ENCODE peak calls at places on chromosomes 5 and 9, in four cellular contexts. T is esophagus squamous epithelium, Y is uterus, C is heart left ventricle. D is an unnamed sample.

GRCh38 chr9:31671011-31671410 is 713.4 kb upstream of the ACO1 start:
- DNase-seq in T (no peak), Y (no peak), C (no peak), D (no peak)

GRCh38 chr5:52787600-52788504 is at the start of the genes ITGA1 and PELO:
- DNase-seq in T (no peak), Y (peak; percentile 85), C (peak; percentile 86), D (peak; percentile 58)

GRCh38 chr5:144232285-144232684 is 61.6 kb downstream of the KCTD16 start:
- DNase-seq in T (no peak), Y (no peak), C (no peak), D (no peak)

GRCh38 chr5:109690456-109691247 is 925 bp downstream of the MAN2A1 start:
- DNase-seq in T (no peak), Y (peak; percentile 82), C (peak; percentile 80), D (peak; percentile 73)

GRCh38 chr5:81854915-81855314 is 104.0 kb upstream of the SSBP2 start:
- DNase-seq in T (no peak), Y (no peak), C (no peak), D (no peak)

GRCh38 chr9:114899461-114899860 is 30.9 kb downstream of the TNFSF8 start:
- DNase-seq in T (no peak), Y (no peak), C (no peak), D (no peak)

GRCh38 chr5:37838933-37839341 is 904 bp downstream of the GDNF start:
- DNase-seq in T (no peak), Y (no peak), C (no peak), D (no peak)

GRCh38 chr5:54993318-54993717 is 7.9 kb upstream of the ESM1 start:
- DNase-seq in T (no peak), Y (no peak), C (no peak), D (no peak)

GRCh38 chr5:149060325-149060724 is 2.5 kb downstream of the SH3TC2 start:
- DNase-seq in T (no peak), Y (peak; percentile 25), C (no peak), D (no peak)

GRCh38 chr9:88007291-88007650 is 32.9 kb upstream of the CDK20 start:
- DNase-seq in T (no peak), Y (no peak), C (no peak), D (no peak)

GRCh38 chr9:124054671-124055212 is 43.2 kb downstream of the LHX2 start:
- DNase-seq in T (no peak), Y (no peak), C (no peak), D (no peak)

GRCh38 chr9:9901624-9902023 is 711.2 kb downstream of the PTPRD start:
- DNase-seq in T (no peak), Y (no peak), C (no peak), D (no peak)

GRCh38 chr5:170226661-170227060 is 6.1 kb upstream of the C5orf58 start:
- DNase-seq in T (no peak), Y (peak; percentile 36), C (no peak), D (no peak)

GRCh38 chr9:134899168-134899567 is 18.5 kb downstream of the FCN1 start:
- DNase-seq in T (no peak), Y (no peak), C (no peak), D (no peak)

GRCh38 chr9:127210851-127211730 is 53.5 kb upstream of the GARNL3 start:
- DNase-seq in T (no peak), Y (peak; percentile 12), C (no peak), D (no peak)

GRCh38 chr9:92501671-92502393 is 19.5 kb upstream of the ASPN start:
- DNase-seq in T (no peak), Y (peak; percentile 72), C (no peak), D (no peak)

GRCh38 chr9:89352874-89353649 is 34.8 kb downstream of the SECISBP2 start:
- DNase-seq in T (no peak), Y (no peak), C (no peak), D (no peak)

GRCh38 chr5:158599132-158599531 is 500.6 kb downstream of the EBF1 start:
- DNase-seq in T (no peak), Y (no peak), C (no peak), D (no peak)

GRCh38 chr5:107668933-107669542 is 1.7 kb downstream of the EFNA5 start:
- DNase-seq in T (no peak), Y (no peak), C (no peak), D (peak; percentile 6)

GRCh38 chr9:89442981-89443817 is 54.7 kb downstream of the SEMA4D start:
- DNase-seq in T (no peak), Y (no peak), C (no peak), D (peak; percentile 32)

GRCh38 chr9:91162311-91162710 is 199.4 kb downstream of the AUH start:
- DNase-seq in T (no peak), Y (no peak), C (no peak), D (no peak)

GRCh38 chr9:121744002-121744686 is 92.7 kb downstream of the DAB2IP start:
- DNase-seq in T (no peak), Y (peak; percentile 67), C (no peak), D (peak; percentile 81)

DNA sequence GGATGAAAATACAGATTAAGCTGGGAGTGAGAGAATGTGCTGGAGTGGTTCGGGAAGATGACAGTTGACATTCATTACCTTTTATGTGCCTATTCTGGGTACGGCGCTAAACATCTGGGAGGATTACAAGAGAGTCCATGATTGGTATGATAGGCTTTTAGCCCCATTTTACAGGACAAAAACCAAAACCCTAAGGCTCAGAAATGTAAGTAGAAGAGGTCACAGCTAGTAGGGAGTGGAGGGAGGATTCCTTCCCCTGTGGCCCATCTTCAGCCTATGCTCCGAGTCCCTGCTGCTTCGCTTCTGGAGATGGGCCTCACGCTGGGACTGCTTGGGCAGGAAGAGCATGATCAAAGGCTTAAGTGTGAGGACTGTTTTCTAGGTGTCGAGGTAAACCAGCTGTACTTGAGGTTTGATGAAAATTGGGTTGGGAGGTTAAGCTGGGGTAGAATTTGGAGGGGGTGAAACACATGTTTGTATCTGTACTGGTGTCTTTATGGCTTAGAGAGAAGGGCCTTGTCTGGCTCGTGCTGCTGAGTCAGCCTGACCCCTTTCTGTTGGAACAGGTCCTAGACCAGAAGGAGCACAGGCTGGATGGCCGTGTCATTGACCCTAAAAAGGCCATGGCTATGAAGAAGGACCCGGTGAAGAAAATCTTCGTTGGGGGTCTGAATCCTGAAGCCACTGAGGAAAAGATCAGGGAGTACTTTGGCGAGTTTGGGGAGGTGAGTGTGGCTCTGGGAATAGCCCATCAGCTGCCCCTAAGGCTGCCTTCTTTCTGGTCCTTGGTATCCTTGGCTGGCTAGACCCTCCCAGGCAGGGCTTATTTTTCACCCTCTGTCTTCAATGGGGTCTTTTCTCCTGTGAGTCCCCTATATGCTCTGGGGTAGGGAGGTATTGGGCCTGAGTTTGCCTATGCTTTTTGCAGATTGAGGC is 2.1 kb downstream of the HNRNPAB start:
- DNase-seq in T (no peak), Y (no peak), C (no peak), D (no peak)
- TF ChIP-seq POLR2A in T (no peak), Y (no peak), C (no peak), D (no peak)

DNA sequence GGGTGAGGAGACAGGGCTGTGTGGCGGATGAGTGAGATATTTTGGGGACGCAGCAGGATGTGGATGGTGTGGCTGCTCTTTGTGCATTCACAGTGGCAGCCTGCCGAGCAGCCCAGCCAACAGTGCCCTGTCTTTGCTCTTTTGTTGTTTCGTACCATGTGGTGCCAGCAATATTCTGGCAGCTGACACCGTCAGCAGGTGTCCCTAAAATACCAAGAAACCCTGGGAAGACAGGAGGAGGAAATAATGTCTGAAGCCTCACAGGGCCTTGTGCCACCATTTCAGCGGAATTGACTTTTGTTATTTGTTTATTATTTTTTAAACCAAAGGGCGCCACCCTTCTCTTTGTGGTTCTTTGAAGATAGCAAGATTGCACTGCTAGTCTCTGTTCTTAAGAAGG is 141.4 kb downstream of the CCDC192 start:
- DNase-seq in T (no peak), Y (peak; percentile 16), C (no peak), D (peak; percentile 71)
- H3K4me1 ChIP-seq in T (no peaks in the 10 kb centered on the region), Y (no peaks in the 10 kb centered on the region), C (no peaks in the 10 kb centered on the region), D (no peaks in the 10 kb centered on the region)

GRCh38 chr5:154858251-154858971 is at the start of gene CNOT8:
- DNase-seq in T (peak; percentile 96), Y (peak; percentile 98), C (peak; percentile 99), D (peak; percentile 98)

GRCh38 chr5:154860765-154861164 is 2.3 kb downstream of the CNOT8 start:
- DNase-seq in T (no peak), Y (no peak), C (no peak), D (no peak)

GRCh38 chr5:154860123-154860522 is 1.7 kb downstream of the CNOT8 start:
- DNase-seq in T (no peak), Y (no peak), C (no peak), D (no peak)

GRCh38 chr5:154857534-154858250 is 735 bp upstream of the CNOT8 start:
- DNase-seq in T (peak; percentile 90), Y (peak; percentile 98), C (peak; percentile 96), D (peak; percentile 92)

DNA sequence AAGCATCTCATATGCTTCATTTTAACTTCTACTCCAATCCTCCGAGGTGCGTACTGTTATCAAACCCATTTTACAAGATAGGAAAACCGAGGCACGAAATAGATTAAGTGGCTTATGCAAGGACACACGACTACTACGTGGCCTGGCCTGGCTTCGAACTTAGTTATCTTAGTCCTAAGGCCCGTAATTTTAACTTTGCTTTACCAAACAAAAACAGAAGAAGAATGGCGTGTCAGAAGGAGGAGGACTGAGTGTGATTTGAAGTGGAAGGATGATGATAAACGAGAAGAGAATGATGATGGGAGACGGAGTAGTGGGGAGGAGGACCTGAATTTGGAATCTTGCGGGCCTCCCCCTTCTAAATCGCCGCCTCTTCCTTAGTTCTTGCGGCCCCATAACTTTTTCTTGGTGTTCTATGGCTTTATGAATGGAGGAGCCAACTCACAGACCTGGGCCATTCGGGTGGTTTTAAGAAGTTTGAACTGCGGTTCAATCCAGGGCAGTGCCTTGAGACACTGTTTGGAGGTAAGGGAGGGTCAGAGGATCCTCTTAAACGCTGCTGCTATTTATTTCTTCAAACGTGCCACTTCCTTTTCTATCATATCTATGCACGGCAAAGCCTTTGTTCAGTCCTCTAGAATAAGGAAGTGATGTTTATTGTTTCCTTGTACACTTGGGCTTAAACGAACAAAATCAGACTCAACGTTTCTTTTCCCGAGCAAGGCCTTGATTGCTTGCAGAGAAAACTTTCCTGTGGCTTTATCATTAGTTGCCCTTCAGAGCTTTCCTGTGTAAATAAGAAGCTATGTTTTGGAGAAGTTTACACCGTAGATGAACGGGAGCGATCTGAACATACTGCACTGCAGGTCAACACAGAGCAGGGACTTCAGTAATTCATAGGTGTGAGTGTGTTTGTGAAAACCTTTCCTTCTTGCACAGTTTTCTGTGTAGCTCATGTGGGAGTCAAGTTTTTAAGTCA is 834 bp downstream of the CNOT8 start:
- DNase-seq in T (no peak), Y (no peak), C (no peak), D (no peak)
- TF ChIP-seq POLR2A in T (no peak), Y (no peak), C (no peak), D (no peak)

DNA sequence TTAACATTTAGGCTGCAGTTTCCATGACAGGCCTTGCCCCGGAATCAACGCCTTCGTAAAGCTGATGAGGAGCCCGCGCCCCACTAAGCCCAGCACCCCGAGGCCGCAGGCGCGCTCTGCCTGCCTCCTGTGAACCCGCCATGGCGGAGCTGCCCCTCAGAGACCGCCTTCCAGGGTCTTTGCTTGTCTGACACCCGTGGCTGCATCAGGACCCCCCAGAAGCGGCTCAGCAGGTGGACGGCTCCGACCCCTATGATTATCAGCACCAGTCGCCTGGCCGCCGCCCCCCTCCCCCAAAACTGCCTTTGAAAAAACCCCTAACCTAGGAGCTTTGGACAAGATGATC is 507 bp upstream of the DPH7 start:
- DNase-seq in T (no peak), Y (no peak), C (no peak), D (no peak)
- H3K4me1 ChIP-seq in T (peaks cover 20% of the 10 kb centered on the region), Y (peaks cover 5% of the 10 kb centered on the region), C (peaks cover 43% of the 10 kb centered on the region), D (peaks cover 11% of the 10 kb centered on the region)